ENCODE peak calls at places on chromosomes 2 and 18, in ten cellular contexts. O is GM23338; U is Peyer's patch; W is CD8-positive, alpha-beta T cell; Y is ascending aorta; G is upper lobe of left lung; B is astrocyte of the spinal cord; C is bronchial epithelial cell; Q is A549; A is astrocyte. V is an unnamed sample.

GRCh38 chr2:217818293-217818850 is 184.4 kb downstream of the TNS1 start:
- DNase-seq in O (no peak), U (no peak), W (no peak), Y (no peak), G (no peak), B (no peak), C (no peak), Q (no peak), A (no peak), V (no peak)

GRCh38 chr2:46876741-46877384 is 38.7 kb downstream of the MCFD2 start:
- DNase-seq in O (peak), U (no peak), W (no peak), Y (no peak), G (peak), B (peak), C (peak), Q (peak), A (peak), V (peak)

GRCh38 chr2:29591600-29591999 is 329.8 kb downstream of the ALK start:
- DNase-seq in O (no peak), U (no peak), W (no peak), Y (no peak), G (no peak), B (no peak), C (no peak), Q (no peak), A (no peak), V (no peak)

GRCh38 chr18:6441201-6441600 is 26.5 kb upstream of the L3MBTL4 start:
- DNase-seq in O (no peak), U (no peak), W (no peak), Y (no peak), G (no peak), B (no peak), C (no peak), Q (no peak), A (no peak), V (no peak)

GRCh38 chr18:24370120-24370519 is 27.5 kb downstream of the OSBPL1A start:
- DNase-seq in O (no peak), U (no peak), W (no peak), Y (no peak), G (no peak), B (no peak), C (no peak), Q (no peak), A (no peak), V (no peak)

GRCh38 chr2:182241936-182242335 is 184.9 kb downstream of the PDE1A start:
- DNase-seq in O (no peak), U (no peak), W (no peak), Y (no peak), G (no peak), B (no peak), C (no peak), Q (no peak), A (no peak), V (peak)

GRCh38 chr2:138023298-138023697 is 59.0 kb downstream of the HNMT start:
- DNase-seq in O (no peak), U (no peak), W (no peak), Y (no peak), G (no peak), B (no peak), C (no peak), Q (peak), A (peak), V (no peak)

GRCh38 chr2:70993689-70993986 is 1.0 kb downstream of the TEX261 start:
- DNase-seq in O (no peak), U (no peak), W (no peak), Y (peak), G (no peak), B (no peak), C (no peak), Q (no peak), A (no peak), V (no peak)

GRCh38 chr2:85662899-85663683 is 4.9 kb downstream of the SFTPB start:
- DNase-seq in O (no peak), U (no peak), W (no peak), Y (peak), G (peak), B (peak), C (peak), Q (peak), A (peak), V (peak)

GRCh38 chr2:190551928-190552327 is 17.4 kb upstream of the NEMP2 start:
- DNase-seq in O (no peak), U (no peak), W (no peak), Y (no peak), G (peak), B (no peak), C (no peak), Q (no peak), A (no peak), V (peak)

GRCh38 chr2:104050632-104051242 is 803.2 kb upstream of the POU3F3 start:
- DNase-seq in O (no peak), U (no peak), W (no peak), Y (no peak), G (no peak), B (no peak), C (no peak), Q (no peak), A (no peak), V (no peak)

GRCh38 chr18:48385595-48385994 is 23.6 kb downstream of the ZBTB7C start:
- DNase-seq in O (no peak), U (no peak), W (no peak), Y (no peak), G (no peak), B (no peak), C (no peak), Q (no peak), A (no peak), V (no peak)

GRCh38 chr2:60216452-60216995 is 336.9 kb downstream of the BCL11A start:
- DNase-seq in O (peak), U (no peak), W (no peak), Y (no peak), G (no peak), B (no peak), C (no peak), Q (no peak), A (no peak), V (no peak)

GRCh38 chr2:111186123-111186715 is 65.5 kb downstream of the BCL2L11 start:
- DNase-seq in O (no peak), U (no peak), W (no peak), Y (no peak), G (no peak), B (no peak), C (no peak), Q (no peak), A (no peak), V (no peak)

GRCh38 chr2:164898475-164898874 is 56.9 kb downstream of the SLC38A11 start:
- DNase-seq in O (no peak), U (no peak), W (no peak), Y (no peak), G (no peak), B (peak), C (peak), Q (peak), A (peak), V (peak)

GRCh38 chr2:37084797-37085196 is 479 bp downstream of the GPATCH11 start:
- DNase-seq in O (no peak), U (no peak), W (no peak), Y (no peak), G (no peak), B (no peak), C (no peak), Q (no peak), A (no peak), V (no peak)

GRCh38 chr2:160334028-160334729 is 134.1 kb upstream of the ITGB6 start:
- DNase-seq in O (no peak), U (no peak), W (no peak), Y (no peak), G (no peak), B (peak), C (peak), Q (no peak), A (peak), V (peak)

GRCh38 chr2:120347387-120348010 is 1.6 kb downstream of the INHBB start:
- DNase-seq in O (peak), U (no peak), W (no peak), Y (no peak), G (no peak), B (peak), C (no peak), Q (no peak), A (no peak), V (no peak)

GRCh38 chr2:111190816-111191540 is 70.3 kb downstream of the BCL2L11 start:
- DNase-seq in O (no peak), U (no peak), W (no peak), Y (no peak), G (no peak), B (no peak), C (no peak), Q (no peak), A (no peak), V (no peak)

GRCh38 chr2:5401258-5401657 is 290.9 kb upstream of the SOX11 start:
- DNase-seq in O (no peak), U (no peak), W (no peak), Y (no peak), G (no peak), B (peak), C (no peak), Q (no peak), A (no peak), V (no peak)

GRCh38 chr2:101781730-101782426 is 84.4 kb downstream of the MAP4K4 start:
- DNase-seq in O (no peak), U (no peak), W (no peak), Y (no peak), G (no peak), B (no peak), C (no peak), Q (no peak), A (no peak), V (no peak)

GRCh38 chr18:60452424-60452823 is 79.8 kb upstream of the MC4R start:
- DNase-seq in O (no peak), U (no peak), W (no peak), Y (no peak), G (no peak), B (peak), C (peak), Q (no peak), A (peak), V (peak)

GRCh38 chr2:198928026-198928425 is 529.7 kb downstream of the SATB2 start:
- DNase-seq in O (no peak), U (no peak), W (no peak), Y (no peak), G (no peak), B (no peak), C (no peak), Q (no peak), A (no peak), V (no peak)

DNA sequence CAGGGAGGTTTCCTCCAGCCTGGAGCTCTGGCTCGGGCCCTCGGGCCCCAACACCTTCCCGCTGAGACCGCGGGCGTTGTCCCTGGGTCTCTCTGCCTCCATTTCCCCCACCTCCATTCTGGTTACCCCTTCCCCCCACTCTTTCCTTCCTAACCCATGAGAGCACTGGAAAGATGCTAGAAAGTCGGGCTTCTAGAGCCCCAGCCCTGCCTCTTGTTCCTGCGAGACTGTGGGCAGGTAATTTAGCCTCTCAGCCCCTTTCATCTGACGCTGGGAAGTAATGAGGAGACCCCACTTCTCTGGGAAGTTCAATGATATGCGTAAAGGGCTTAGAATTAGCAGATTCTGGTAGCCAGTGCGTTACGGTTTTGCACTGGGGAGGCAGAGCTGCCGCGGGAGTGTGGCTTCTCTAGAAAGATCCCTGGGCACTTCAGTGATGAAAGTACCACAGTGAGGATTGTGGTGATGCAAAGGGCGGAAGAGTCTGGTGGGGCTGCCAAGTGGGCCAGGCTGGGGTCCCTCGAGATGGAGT is 16.2 kb upstream of the ECEL1 start:
- DNase-seq in O (no peak), U (no peak), W (no peak), Y (no peak), G (no peak), B (no peak), C (no peak), Q (no peak), A (no peak), V (no peak)
- H3K4me3 ChIP-seq in O (peak), U (peak), W (no peak), Y (peak), G (no peak), B (no peak), C (no peak), Q (no peak), A (no peak), V (no peak)

DNA sequence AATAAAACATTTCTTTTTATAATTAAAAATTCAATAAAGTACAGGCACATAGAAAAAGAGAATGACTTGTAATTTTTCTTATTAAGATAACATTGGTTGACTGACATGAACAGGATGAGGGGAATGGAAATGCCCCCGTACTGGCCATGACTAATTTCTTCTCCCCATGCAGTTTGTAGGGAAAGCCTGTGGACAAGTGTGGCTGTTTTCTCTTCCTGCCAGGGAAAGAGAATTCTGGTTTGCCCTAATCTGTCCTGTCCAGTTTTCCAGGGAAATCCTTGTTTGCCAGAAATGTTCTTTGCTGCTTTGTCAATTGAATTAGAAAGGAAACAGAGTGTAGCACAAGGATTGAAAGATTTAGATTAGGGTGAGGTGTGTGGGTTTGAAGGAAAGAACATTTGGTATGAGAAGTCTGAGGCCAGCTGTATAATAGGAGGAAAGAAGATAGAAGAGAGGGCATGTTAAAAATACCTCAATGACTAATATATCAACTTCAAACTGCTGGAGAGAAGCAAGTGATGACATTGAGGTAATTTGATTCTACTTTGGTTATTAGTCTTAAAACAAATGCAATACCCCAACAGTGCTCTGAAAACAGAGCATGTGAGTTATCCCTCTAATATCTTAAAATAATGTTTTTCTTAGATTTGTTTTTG is 593.9 kb upstream of the ZNF804A start:
- DNase-seq in O (no peak), U (no peak), W (no peak), Y (no peak), G (no peak), B (peak), C (peak), Q (no peak), A (peak), V (no peak)
- H3K4me3 ChIP-seq in O (no peak), U (no peak), W (no peak), Y (no peak), G (no peak), B (no peak), C (no peak), Q (no peak), A (no peak), V (no peak)

DNA sequence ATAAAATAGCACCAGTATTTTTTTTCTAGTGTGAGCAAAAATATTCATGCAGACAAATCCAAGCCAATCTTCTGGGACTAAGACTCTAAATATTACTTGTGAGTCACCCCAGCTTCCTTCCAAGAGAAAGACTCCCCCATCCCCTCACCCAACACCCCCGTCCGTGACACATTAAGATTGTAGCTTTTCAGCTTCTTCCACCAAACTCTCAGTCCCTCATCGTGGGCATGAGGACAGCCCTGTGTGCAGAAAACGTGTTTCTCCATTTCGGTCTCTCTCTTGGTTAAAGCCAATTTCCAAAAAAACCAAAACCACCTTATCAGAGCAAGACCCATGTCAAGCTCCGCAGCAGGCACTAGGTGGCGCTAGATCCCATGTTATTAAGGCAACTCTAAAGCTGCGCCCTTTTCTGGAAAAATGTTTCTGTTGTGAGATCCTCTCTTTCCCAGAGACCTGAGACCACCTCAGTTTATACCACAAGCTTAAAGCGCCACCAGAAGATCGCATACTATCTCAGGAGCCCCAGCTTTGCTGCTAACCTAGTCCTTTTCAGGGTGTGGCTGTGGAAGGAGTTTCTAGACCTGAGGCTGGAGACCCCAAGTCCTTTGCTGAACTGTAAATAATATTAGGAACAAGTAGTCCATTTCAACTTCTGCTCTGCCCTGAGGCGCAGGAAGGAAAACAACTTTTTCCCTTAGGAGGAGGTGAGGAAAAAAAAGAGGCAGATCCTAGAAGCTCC is 123.1 kb upstream of the LGALSL start:
- DNase-seq in O (peak), U (peak), W (peak), Y (peak), G (peak), B (peak), C (peak), Q (peak), A (peak), V (peak)
- H3K4me3 ChIP-seq in O (peak), U (peak), W (no peak), Y (peak), G (no peak), B (peak), C (no peak), Q (no peak), A (peak), V (peak)

GRCh38 chr2:27716301-27717069 is 52.8 kb downstream of the SLC4A1AP start:
- DNase-seq in O (peak), U (no peak), W (no peak), Y (no peak), G (no peak), B (no peak), C (no peak), Q (no peak), A (no peak), V (no peak)
- H3K4me3 ChIP-seq in O (peak), U (no peak), W (peak), Y (peak), G (no peak), B (no peak), C (no peak), Q (no peak), A (no peak), V (no peak)

GRCh38 chr2:238614376-238614775 is 187.6 kb downstream of the ASB1 start:
- DNase-seq in O (no peak), U (no peak), W (no peak), Y (no peak), G (no peak), B (no peak), C (no peak), Q (no peak), A (no peak), V (no peak)
- H3K4me3 ChIP-seq in O (no peak), U (no peak), W (no peak), Y (no peak), G (no peak), B (no peak), C (no peak), Q (no peak), A (no peak), V (no peak)

GRCh38 chr2:177317857-177318256 is 53.3 kb upstream of the NFE2L2 start:
- DNase-seq in O (no peak), U (no peak), W (no peak), Y (no peak), G (no peak), B (no peak), C (peak), Q (no peak), A (no peak), V (no peak)
- H3K4me3 ChIP-seq in O (no peak), U (no peak), W (no peak), Y (no peak), G (no peak), B (no peak), C (no peak), Q (no peak), A (no peak), V (no peak)

DNA sequence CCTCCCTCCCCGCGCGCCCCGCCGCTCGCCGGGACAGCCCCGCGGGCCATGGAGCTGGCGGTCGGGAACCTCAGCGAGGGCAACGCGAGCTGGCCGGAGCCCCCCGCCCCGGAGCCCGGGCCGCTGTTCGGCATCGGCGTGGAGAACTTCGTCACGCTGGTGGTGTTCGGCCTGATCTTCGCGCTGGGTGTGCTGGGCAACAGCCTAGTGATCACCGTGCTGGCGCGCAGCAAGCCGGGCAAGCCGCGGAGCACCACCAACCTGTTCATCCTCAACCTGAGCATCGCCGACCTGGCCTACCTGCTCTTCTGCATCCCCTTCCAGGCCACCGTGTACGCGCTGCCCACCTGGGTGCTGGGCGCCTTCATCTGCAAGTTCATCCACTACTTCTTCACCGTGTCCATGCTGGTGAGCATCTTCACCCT is 865 bp downstream of the GALR1 start:
- DNase-seq in O (peak), U (no peak), W (no peak), Y (no peak), G (no peak), B (no peak), C (no peak), Q (no peak), A (no peak), V (no peak)
- H3K4me3 ChIP-seq in O (peak), U (peak), W (no peak), Y (peak), G (no peak), B (no peak), C (no peak), Q (no peak), A (no peak), V (no peak)

GRCh38 chr18:78972385-78972918 is 7.2 kb upstream of the SALL3 start:
- DNase-seq in O (no peak), U (no peak), W (no peak), Y (no peak), G (no peak), B (no peak), C (no peak), Q (no peak), A (no peak), V (no peak)

GRCh38 chr18:78974115-78974740 is 5.4 kb upstream of the SALL3 start:
- DNase-seq in O (peak), U (peak), W (no peak), Y (no peak), G (no peak), B (no peak), C (no peak), Q (no peak), A (no peak), V (no peak)

GRCh38 chr18:78973357-78974083 is 6.1 kb upstream of the SALL3 start:
- DNase-seq in O (no peak), U (no peak), W (no peak), Y (no peak), G (no peak), B (no peak), C (no peak), Q (no peak), A (no peak), V (no peak)

GRCh38 chr18:78971511-78972245 is 7.9 kb upstream of the SALL3 start:
- DNase-seq in O (no peak), U (no peak), W (no peak), Y (no peak), G (no peak), B (no peak), C (no peak), Q (no peak), A (no peak), V (no peak)

DNA sequence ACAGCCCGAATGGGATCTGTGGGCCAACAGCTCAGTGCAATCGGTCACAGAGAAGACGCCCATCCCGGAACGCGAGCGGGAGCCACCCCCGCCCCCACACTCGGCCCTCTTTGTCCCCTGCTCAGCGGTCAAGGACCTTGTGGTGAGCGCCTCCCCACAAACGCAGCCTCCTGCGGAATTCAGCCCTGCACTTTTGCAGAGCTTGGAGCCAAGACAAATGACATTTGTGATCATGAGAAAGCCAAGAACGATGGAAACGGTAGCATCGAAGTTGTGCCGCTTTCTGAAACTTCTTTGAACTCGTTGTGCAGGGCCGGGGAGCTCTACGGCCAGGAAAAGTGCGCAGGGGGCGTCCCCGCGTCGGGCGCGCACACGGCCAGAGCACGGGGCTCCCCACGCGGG is 6.7 kb upstream of the SALL3 start:
- DNase-seq in O (peak), U (peak), W (no peak), Y (no peak), G (no peak), B (no peak), C (no peak), Q (no peak), A (no peak), V (no peak)
- H3K4me3 ChIP-seq in O (peak), U (no peak), W (no peak), Y (no peak), G (no peak), B (no peak), C (no peak), Q (no peak), A (no peak), V (no peak)

V was measured in fibroblast of pulmonary artery.